ENCODE peak calls at places on chromosomes 7 and 10, in nine cellular contexts. H is GM23248, O is breast epithelium, L is brain microvascular endothelial cell, F is thoracic aorta, Q is BJ, B is right atrium auricular region, T is aorta, I is sigmoid colon. D is an unnamed sample.

GRCh38 chr7:69211739-69212138 is 386.5 kb upstream of the AUTS2 start:
- DNase-seq in L (no peak), Q (no peak), H (no peak), I (no peak), B (no peak), O (no peak), T (no peak), F (no peak), D (no peak)

GRCh38 chr7:49783446-49783845 is 10.0 kb downstream of the VWC2 start:
- DNase-seq in H (no peak), T (peak; percentile 54), F (no peak), O (no peak), Q (no peak), B (no peak), L (no peak), I (no peak), D (no peak)

GRCh38 chr10:8618834-8619233 is 564.3 kb downstream of the GATA3 start:
- DNase-seq in F (no peak), H (no peak), B (no peak), I (no peak), T (no peak), O (no peak), Q (no peak), L (no peak), D (no peak)

GRCh38 chr10:16854623-16855022 is 37.4 kb upstream of the RSU1 start:
- DNase-seq in B (no peak), H (peak; percentile 67), O (no peak), F (no peak), Q (no peak), L (peak; percentile 25), T (no peak), I (no peak), D (no peak)

GRCh38 chr7:142808802-142809583 is 38.2 kb downstream of the PRSS2 start:
- DNase-seq in Q (no peak), T (peak; percentile 65), F (no peak), B (no peak), I (no peak), O (no peak), H (peak; percentile 20), L (peak; percentile 90), D (no peak)

GRCh38 chr7:30472771-30473392 is 5.7 kb downstream of the NOD1 start:
- DNase-seq in F (no peak), T (no peak), L (peak; percentile 42), O (no peak), Q (no peak), I (peak; percentile 52), B (peak; percentile 58), H (peak; percentile 88), D (no peak)

GRCh38 chr7:15720849-15721471 is 34.5 kb upstream of the MEOX2 start:
- DNase-seq in O (no peak), F (no peak), B (peak; percentile 70), H (peak; percentile 47), L (peak; percentile 77), Q (no peak), T (no peak), I (peak; percentile 66), D (peak; percentile 56)

GRCh38 chr7:104156842-104157277 is 51.0 kb downstream of the ORC5 start:
- DNase-seq in O (no peak), F (no peak), L (no peak), B (no peak), Q (no peak), T (no peak), H (peak; percentile 56), I (no peak), D (no peak)

GRCh38 chr7:55957190-55957589 is 5.5 kb downstream of the MRPS17 start:
- DNase-seq in H (no peak), O (no peak), I (no peak), B (no peak), F (no peak), Q (no peak), T (no peak), L (no peak), D (no peak)

GRCh38 chr7:518630-519428 is 817 bp downstream of the PDGFA start:
- DNase-seq in O (peak; percentile 86), I (peak; percentile 92), T (peak; percentile 91), Q (no peak), L (peak; percentile 51), F (no peak), B (peak; percentile 77), H (peak; percentile 75), D (peak; percentile 49)

GRCh38 chr7:159063046-159063840 is 81.4 kb downstream of the VIPR2 start:
- DNase-seq in Q (no peak), I (no peak), H (no peak), L (no peak), O (no peak), B (no peak), T (no peak), F (no peak), D (no peak)

GRCh38 chr7:79407351-79407750 is 46.1 kb downstream of the MAGI2 start:
- DNase-seq in F (no peak), O (no peak), B (no peak), Q (no peak), T (no peak), H (no peak), L (no peak), I (no peak), D (no peak)

GRCh38 chr10:91034494-91035157 is 113.7 kb upstream of the ANKRD1 start:
- DNase-seq in O (peak; percentile 55), F (peak; percentile 64), H (peak; percentile 44), T (peak; percentile 91), B (peak; percentile 81), Q (no peak), I (peak; percentile 79), L (no peak), D (peak; percentile 57)

GRCh38 chr10:6234371-6234770 is 31.6 kb downstream of the PFKFB3 start:
- DNase-seq in I (peak; percentile 53), Q (no peak), H (no peak), F (no peak), O (no peak), T (no peak), L (no peak), B (no peak), D (no peak)

GRCh38 chr10:68435803-68436202 is 28.7 kb upstream of the RUFY2 start:
- DNase-seq in F (no peak), T (no peak), I (no peak), O (no peak), Q (no peak), H (no peak), L (no peak), B (no peak), D (no peak)

GRCh38 chr10:126702181-126702580 is 31.7 kb upstream of the C10orf90 start:
- DNase-seq in I (no peak), L (peak; percentile 37), H (peak; percentile 84), T (no peak), F (no peak), O (no peak), Q (no peak), B (no peak), D (no peak)

GRCh38 chr10:132627736-132628512 is 90.3 kb downstream of the INPP5A start:
- DNase-seq in H (peak; percentile 71), I (peak; percentile 89), Q (peak; percentile 35), F (peak; percentile 33), B (peak; percentile 71), T (peak; percentile 80), O (no peak), L (peak; percentile 26), D (no peak)

GRCh38 chr10:3763035-3763456 is 22.0 kb downstream of the KLF6 start:
- DNase-seq in T (no peak), L (no peak), I (no peak), B (peak; percentile 48), H (peak; percentile 76), O (no peak), Q (no peak), F (no peak), D (no peak)

GRCh38 chr10:3759397-3759796 is 25.6 kb downstream of the KLF6 start:
- DNase-seq in B (no peak), I (no peak), Q (no peak), L (no peak), H (no peak), F (no peak), T (no peak), O (no peak), D (no peak)

GRCh38 chr10:3761916-3762708 is 22.9 kb downstream of the KLF6 start:
- DNase-seq in T (no peak), Q (no peak), B (no peak), I (no peak), L (no peak), H (no peak), O (no peak), F (no peak), D (no peak)

GRCh38 chr10:3760083-3760482 is 24.9 kb downstream of the KLF6 start:
- DNase-seq in H (no peak), I (no peak), Q (no peak), T (no peak), O (no peak), L (no peak), B (no peak), F (no peak), D (no peak)

DNA sequence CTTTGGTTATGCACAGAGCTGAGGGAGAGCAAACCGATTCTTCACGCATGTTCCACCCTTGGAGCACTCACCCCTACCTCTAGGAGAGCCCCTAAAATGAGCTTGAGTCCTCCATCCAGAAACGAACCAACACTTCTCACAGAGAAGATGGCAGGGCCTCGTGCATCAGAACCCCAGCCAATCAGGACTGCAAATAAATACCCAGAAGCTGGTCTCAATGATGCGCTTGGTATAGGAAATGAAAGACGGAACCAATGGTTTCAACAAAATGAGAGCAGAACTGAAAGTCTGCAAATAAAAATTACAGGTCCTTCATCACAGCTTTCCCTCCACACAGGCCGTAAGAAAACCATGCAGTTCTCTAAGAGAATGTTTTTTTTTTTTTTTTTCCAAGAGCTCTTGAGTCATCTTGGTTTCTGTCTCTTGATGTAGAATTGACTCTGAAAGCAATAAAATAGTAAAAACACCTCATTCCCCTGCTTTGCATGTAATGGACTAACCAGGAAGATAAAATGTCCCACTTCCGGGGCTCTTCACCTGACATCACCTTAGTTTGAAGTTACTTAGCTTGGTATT is 23.8 kb downstream of the KLF6 start:
- DNase-seq in L (no peak), H (no peak), B (no peak), I (no peak), T (no peak), Q (no peak), O (no peak), F (no peak), D (no peak)
- H3K4me3 ChIP-seq in L (no peak overlapping the region), H (no peak overlapping the region), B (no peak overlapping the region), I (no peak overlapping the region), T (no peak overlapping the region), Q (no peak overlapping the region), O (no peak overlapping the region), F (no peak overlapping the region), D (no peak overlapping the region)

GRCh38 chr7:20350996-20351692 is 20.4 kb downstream of the ITGB8 start:
- DNase-seq in B (no peak), L (no peak), H (no peak), F (no peak), I (no peak), Q (no peak), T (no peak), O (no peak), D (no peak)
- H3K4me3 ChIP-seq in B (no peak overlapping the region), L (no peak overlapping the region), H (peak overlapping the region; percentile 38), F (peak overlapping the region; percentile 1), I (no peak overlapping the region), Q (no peak overlapping the region), T (no peak overlapping the region), O (no peak overlapping the region), D (no peak overlapping the region)

GRCh38 chr10:43594944-43595589 is 11.2 kb upstream of the ZNF485 start:
- DNase-seq in O (no peak), I (no peak), L (peak; percentile 62), H (peak; percentile 41), Q (no peak), F (no peak), B (no peak), T (no peak), D (no peak)
- H3K4me3 ChIP-seq in O (peak overlapping the region; percentile 25), I (peak overlapping the region; percentile 19), L (peak overlapping the region; percentile 9), H (peak overlapping the region; percentile 46), Q (no peak overlapping the region), F (peak overlapping the region; percentile 60), B (peak overlapping the region; percentile 37), T (no peak overlapping the region), D (peak overlapping the region; percentile 33)

GRCh38 chr10:79020605-79021004 is 48.2 kb upstream of the ZMIZ1 start:
- DNase-seq in L (no peak), O (no peak), H (no peak), B (no peak), I (no peak), T (no peak), F (no peak), Q (no peak), D (no peak)
- H3K4me3 ChIP-seq in L (no peak overlapping the region), O (no peak overlapping the region), H (no peak overlapping the region), B (no peak overlapping the region), I (no peak overlapping the region), T (no peak overlapping the region), F (no peak overlapping the region), Q (no peak overlapping the region), D (no peak overlapping the region)